ENCODE peak calls at places on chromosomes 11 and 22, in four cellular contexts. A is left ventricle myocardium inferior, D is prostate gland, O is fibroblast of lung. F is an unnamed sample. For H3K9me3, the result is how much of the 10 kb centered on the place peaks cover.

GRCh38 chr11:1199689-1200610 is 22.9 kb upstream of the MUC5B start:
- DNase-seq in A (peak), D (peak), O (no peak), F (no peak)

GRCh38 chr11:2539761-2540520 is 95.1 kb downstream of the KCNQ1 start:
- DNase-seq in D (no peak), A (peak), O (no peak), F (no peak)

GRCh38 chr11:65891180-65892136 is 985 bp downstream of the CCDC85B start:
- DNase-seq in O (no peak), D (no peak), A (peak), F (no peak)

GRCh38 chr11:14380947-14381555 is 22.1 kb upstream of the RRAS2 start:
- DNase-seq in A (peak), O (peak), D (peak), F (no peak)

GRCh38 chr11:43547411-43547718 is 133.2 kb upstream of the HSD17B12 start:
- DNase-seq in D (no peak), A (no peak), O (no peak), F (no peak)

GRCh38 chr22:32020117-32020516 is 22.9 kb upstream of the SLC5A1 start:
- DNase-seq in O (peak), A (no peak), D (no peak), F (peak)

GRCh38 chr11:64074239-64074638 is 38.5 kb downstream of the FLRT1 start:
- DNase-seq in O (no peak), A (no peak), D (no peak), F (no peak)

GRCh38 chr11:85628771-85629341 is 463 bp downstream of the TMEM126B start:
- DNase-seq in O (peak), D (no peak), A (no peak), F (no peak)

GRCh38 chr22:41193829-41194228 is 11.3 kb upstream of the L3MBTL2 start:
- DNase-seq in A (no peak), O (no peak), D (no peak), F (no peak)

GRCh38 chr22:48739348-48740085 is 1088.2 kb downstream of the BRD1 start:
- DNase-seq in O (no peak), D (no peak), A (no peak), F (no peak)

GRCh38 chr22:48742191-48742555 is 1085.5 kb downstream of the BRD1 start:
- DNase-seq in A (no peak), D (no peak), O (no peak), F (no peak)

GRCh38 chr22:48740086-48740730 is 1087.5 kb downstream of the BRD1 start:
- DNase-seq in A (no peak), O (no peak), D (no peak), F (no peak)

GRCh38 chr22:48741540-48741939 is 1086.1 kb downstream of the BRD1 start:
- DNase-seq in A (no peak), O (no peak), D (no peak), F (no peak)

DNA sequence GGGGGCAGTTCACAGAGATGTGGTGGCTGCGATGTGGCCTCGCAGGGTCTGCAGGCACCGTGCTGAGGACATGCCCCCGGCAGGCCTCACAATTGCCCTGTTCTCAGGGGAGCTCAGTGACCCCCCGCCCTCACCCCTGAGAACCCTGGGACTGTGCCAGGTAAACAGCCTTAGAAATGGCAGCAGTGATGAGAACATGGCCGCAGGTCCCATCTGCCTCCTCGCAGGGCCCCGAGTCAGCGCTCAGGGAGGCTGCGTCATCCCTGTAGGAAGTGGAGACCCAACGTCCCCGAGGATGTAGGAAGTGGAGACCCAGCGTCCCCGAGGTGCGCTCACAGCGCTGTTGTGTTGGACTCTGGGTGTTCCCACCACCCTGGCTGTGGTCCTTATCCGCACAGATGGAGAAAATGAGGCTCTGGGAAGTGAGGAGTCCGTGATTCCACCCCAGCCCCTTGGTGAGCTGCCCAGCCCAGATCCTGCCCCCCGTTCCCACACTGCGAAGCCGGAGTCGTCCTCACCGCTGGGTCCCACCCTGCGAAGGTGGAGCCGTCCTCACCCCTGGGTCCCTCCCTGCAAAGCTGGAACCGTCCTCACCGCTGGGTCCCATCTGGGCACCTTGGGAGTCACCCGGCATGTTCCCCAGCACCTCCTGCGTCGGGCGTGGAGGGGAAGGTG is 1086.8 kb downstream of the BRD1 start:
- DNase-seq in O (no peak), A (no peak), D (no peak), F (no peak)
- H3K9me3 ChIP-seq in O (under half), A (under half), D (under half), F (half or more)

DNA sequence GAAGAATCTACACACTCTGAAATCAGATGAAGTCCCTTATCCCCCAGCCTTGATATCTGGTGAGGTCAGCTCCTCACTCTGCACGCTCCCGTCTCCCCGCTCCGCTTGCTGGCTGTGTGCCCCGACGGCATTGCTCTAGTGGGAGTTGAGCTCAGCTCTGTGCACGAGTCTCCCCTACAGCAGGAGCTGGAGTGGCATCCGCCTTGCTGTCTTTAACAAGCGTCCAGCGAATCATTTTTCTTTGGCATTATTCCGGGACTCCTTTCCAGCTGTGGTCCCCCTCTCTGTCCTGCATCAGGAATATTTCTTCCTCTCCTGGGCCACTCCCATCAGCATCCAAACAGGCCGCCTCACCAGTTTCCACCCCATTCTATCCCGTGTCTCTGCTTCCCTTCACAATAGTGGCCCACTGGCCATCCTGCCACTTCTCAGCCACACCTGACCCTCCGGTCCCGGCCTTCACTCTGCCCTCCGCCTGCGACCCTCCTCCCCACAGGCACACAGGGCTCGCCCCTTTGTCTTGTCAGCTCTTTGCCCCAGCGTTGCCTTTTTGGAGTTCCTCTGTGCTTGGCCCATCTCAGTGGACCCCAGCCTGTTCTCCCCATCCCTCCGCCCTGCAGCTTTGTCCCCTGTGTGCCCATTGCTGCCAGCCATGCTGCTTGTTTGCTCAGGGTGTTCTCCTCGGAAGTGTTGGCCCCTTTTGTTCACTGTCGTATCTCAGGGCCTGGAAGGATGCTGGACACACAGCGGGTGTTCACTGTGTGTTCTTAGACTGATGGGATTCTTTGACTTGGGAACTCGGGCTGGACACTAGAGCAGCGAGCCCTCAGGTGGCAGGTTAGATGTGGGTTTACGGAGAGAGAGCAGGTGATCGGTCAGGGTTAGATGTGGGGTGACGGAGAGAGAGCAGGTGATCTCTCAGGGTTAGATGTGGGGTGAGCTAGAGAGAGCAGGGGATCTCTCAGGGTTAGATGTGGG is 441.8 kb downstream of the TBC1D22A start:
- DNase-seq in A (no peak), D (no peak), O (no peak), F (no peak)
- H3K9me3 ChIP-seq in A (under half), D (under half), O (under half), F (under half)

GRCh38 chr22:48632641-48633246 is 1194.9 kb downstream of the BRD1 start:
- DNase-seq in D (no peak), A (no peak), O (no peak), F (no peak)
- H3K9me3 ChIP-seq in D (under half), A (under half), O (under half), F (half or more)

GRCh38 chr22:47297261-47298016 is 535.0 kb downstream of the TBC1D22A start:
- DNase-seq in D (no peak), A (no peak), O (no peak), F (no peak)

GRCh38 chr22:47299879-47300697 is 537.6 kb downstream of the TBC1D22A start:
- DNase-seq in A (no peak), O (no peak), D (no peak), F (no peak)

GRCh38 chr22:47296405-47297260 is 534.2 kb downstream of the TBC1D22A start:
- DNase-seq in A (no peak), O (no peak), D (no peak), F (no peak)

GRCh38 chr22:47299211-47299878 is 536.9 kb downstream of the TBC1D22A start:
- DNase-seq in O (no peak), A (no peak), D (no peak), F (no peak)

DNA sequence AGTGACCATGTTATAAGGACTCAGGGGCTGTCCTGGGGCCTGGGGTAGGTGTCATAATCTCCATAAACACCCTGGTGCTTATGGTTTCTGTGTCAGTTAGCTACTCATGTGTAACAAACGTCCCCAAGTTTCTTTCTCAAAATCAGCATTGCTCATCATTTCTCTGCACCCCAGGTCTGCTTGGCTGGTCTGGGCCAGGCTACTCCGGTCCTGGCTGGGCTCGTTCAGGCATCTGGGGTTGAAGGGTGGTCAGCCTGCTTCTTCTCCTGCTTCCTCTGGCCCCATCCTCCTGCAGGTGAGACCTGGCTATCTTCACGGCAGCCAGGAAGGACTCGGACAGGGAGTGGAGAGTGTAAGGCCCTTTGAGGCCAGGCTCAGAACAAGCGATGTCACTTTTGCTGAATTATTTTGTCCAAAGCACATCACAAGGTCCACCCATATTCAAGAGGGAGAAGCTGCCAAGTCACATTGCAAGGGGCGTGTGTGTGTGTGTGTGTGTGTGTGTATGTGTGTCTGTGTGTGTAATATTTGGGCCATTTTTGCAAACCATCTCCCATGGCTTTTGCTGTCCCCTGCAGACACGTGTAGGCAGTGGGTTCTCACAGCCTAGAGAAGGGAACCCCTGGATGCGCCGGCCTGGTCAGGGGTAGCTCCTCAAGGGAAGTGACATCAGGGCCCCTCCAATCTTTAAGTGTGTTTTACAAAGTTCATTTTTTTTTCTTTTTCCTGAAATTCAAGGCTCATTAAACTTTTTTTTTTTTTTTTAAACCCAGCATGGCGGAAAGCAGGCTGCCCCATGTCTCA is 535.8 kb downstream of the TBC1D22A start:
- DNase-seq in D (no peak), O (no peak), A (no peak), F (no peak)
- H3K9me3 ChIP-seq in D (under half), O (under half), A (under half), F (under half)

GRCh38 chr22:49629024-49629570 is 198.6 kb downstream of the BRD1 start:
- DNase-seq in O (no peak), A (no peak), D (no peak), F (no peak)
- H3K9me3 ChIP-seq in O (under half), A (under half), D (under half), F (half or more)

DNA sequence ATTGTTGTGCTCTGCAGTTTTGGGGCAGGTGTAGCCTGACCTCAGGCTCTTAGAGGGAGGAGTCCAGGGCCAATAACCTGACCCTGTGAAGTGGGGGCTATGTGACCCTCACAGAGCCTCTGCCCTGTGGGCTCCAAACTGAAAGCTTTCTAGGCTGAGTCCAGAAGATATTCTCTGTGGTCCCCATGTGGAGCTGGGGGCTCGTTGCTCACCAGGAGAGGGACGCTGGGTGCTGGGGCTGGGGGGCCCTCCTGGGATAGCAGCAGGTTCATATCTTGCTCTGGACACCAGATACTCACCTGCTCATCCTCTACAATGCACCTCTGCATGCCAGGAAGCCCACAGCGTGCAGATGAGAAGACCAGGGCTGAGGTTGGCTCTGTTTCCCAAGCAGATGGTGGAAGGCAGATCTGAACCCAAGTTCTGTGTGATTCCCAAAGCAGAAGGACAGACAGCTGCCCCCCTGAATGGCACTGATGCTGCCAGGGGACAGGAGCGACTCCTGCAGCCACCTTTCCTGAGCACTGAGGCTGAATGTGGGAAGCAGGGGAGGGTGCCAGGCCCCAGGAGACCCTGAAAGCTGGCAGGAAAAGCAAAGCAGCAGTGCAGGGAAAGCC is 1022.0 kb downstream of the TBC1D22A start:
- DNase-seq in A (no peak), O (no peak), D (no peak), F (no peak)
- H3K9me3 ChIP-seq in A (under half), O (under half), D (under half), F (half or more)